ENCODE peak calls at places on chromosomes 16 and 17, in nine cellular contexts. One of them, this sample, is unnamed.
A peak's percentile ranks its signal among the peaks of the same experiment; 100 is the strongest.

GRCh38 chr17:67619555-67619954 is 98.2 kb upstream of the NOL11 start:
- DNase-seq in dorsolateral prefrontal cortex: no peak
- DNase-seq in HCT116: no peak
- DNase-seq in right lobe of liver: no peak
- DNase-seq in keratinocyte: no peak
- DNase-seq in testis: no peak
- DNase-seq in fibroblast of lung: no peak
- DNase-seq in SJSA1: no peak
- DNase-seq in HL-60: no peak
- DNase-seq in this sample: no peak

GRCh38 chr17:4293572-4293971 is 29.8 kb upstream of the ANKFY1 start:
- DNase-seq in HL-60: no peak
- DNase-seq in testis: no peak
- DNase-seq in right lobe of liver: no peak
- DNase-seq in keratinocyte: no peak
- DNase-seq in SJSA1: no peak
- DNase-seq in fibroblast of lung: no peak
- DNase-seq in dorsolateral prefrontal cortex: no peak
- DNase-seq in HCT116: no peak
- DNase-seq in this sample: no peak

GRCh38 chr17:77436058-77436442 is 295.3 kb downstream of the SEC14L1 start:
- DNase-seq in keratinocyte: no peak
- DNase-seq in HL-60: no peak
- DNase-seq in SJSA1: no peak
- DNase-seq in testis: no peak
- DNase-seq in dorsolateral prefrontal cortex: peak; percentile 78
- DNase-seq in fibroblast of lung: peak; percentile 74
- DNase-seq in right lobe of liver: no peak
- DNase-seq in HCT116: no peak
- DNase-seq in this sample: peak; percentile 86

GRCh38 chr17:68310141-68310540 is 18.8 kb downstream of the ARSG start:
- DNase-seq in keratinocyte: no peak
- DNase-seq in testis: no peak
- DNase-seq in fibroblast of lung: no peak
- DNase-seq in dorsolateral prefrontal cortex: no peak
- DNase-seq in right lobe of liver: no peak
- DNase-seq in SJSA1: no peak
- DNase-seq in HCT116: peak; percentile 67
- DNase-seq in HL-60: no peak
- DNase-seq in this sample: no peak

GRCh38 chr16:1144476-1145382 is 8.2 kb upstream of the CACNA1H start:
- DNase-seq in HL-60: no peak
- DNase-seq in dorsolateral prefrontal cortex: no peak
- DNase-seq in right lobe of liver: no peak
- DNase-seq in fibroblast of lung: no peak
- DNase-seq in testis: no peak
- DNase-seq in HCT116: no peak
- DNase-seq in SJSA1: no peak
- DNase-seq in keratinocyte: no peak
- DNase-seq in this sample: no peak

GRCh38 chr17:55887531-55887930 is 136.7 kb downstream of the PCTP start:
- DNase-seq in testis: no peak
- DNase-seq in HL-60: no peak
- DNase-seq in dorsolateral prefrontal cortex: no peak
- DNase-seq in keratinocyte: no peak
- DNase-seq in SJSA1: peak; percentile 78
- DNase-seq in right lobe of liver: no peak
- DNase-seq in HCT116: no peak
- DNase-seq in fibroblast of lung: no peak
- DNase-seq in this sample: no peak

GRCh38 chr17:67194134-67194533 is 50.9 kb downstream of the HELZ start:
- DNase-seq in HL-60: no peak
- DNase-seq in dorsolateral prefrontal cortex: no peak
- DNase-seq in HCT116: no peak
- DNase-seq in fibroblast of lung: no peak
- DNase-seq in testis: no peak
- DNase-seq in keratinocyte: no peak
- DNase-seq in SJSA1: peak; percentile 93
- DNase-seq in right lobe of liver: no peak
- DNase-seq in this sample: no peak

GRCh38 chr16:50102046-50102756 is 36.4 kb downstream of the HEATR3 start:
- DNase-seq in HCT116: no peak
- DNase-seq in testis: no peak
- DNase-seq in SJSA1: no peak
- DNase-seq in right lobe of liver: no peak
- DNase-seq in HL-60: no peak
- DNase-seq in fibroblast of lung: peak; percentile 69
- DNase-seq in dorsolateral prefrontal cortex: no peak
- DNase-seq in keratinocyte: peak; percentile 17
- DNase-seq in this sample: no peak

GRCh38 chr17:28763804-28764266 is 20.0 kb downstream of the TRAF4 start:
- DNase-seq in fibroblast of lung: peak; percentile 85
- DNase-seq in testis: peak; percentile 93
- DNase-seq in HCT116: peak; percentile 53
- DNase-seq in dorsolateral prefrontal cortex: peak; percentile 69
- DNase-seq in right lobe of liver: peak; percentile 57
- DNase-seq in SJSA1: peak; percentile 76
- DNase-seq in HL-60: peak; percentile 79
- DNase-seq in keratinocyte: no peak
- DNase-seq in this sample: peak; percentile 65

GRCh38 chr16:69490707-69491324 is 66.4 kb downstream of the CYB5B start:
- DNase-seq in keratinocyte: no peak
- DNase-seq in fibroblast of lung: no peak
- DNase-seq in HCT116: no peak
- DNase-seq in right lobe of liver: no peak
- DNase-seq in testis: no peak
- DNase-seq in HL-60: no peak
- DNase-seq in dorsolateral prefrontal cortex: no peak
- DNase-seq in SJSA1: no peak
- DNase-seq in this sample: no peak

GRCh38 chr17:9517396-9517795 is 58.2 kb downstream of the STX8 start:
- DNase-seq in fibroblast of lung: no peak
- DNase-seq in dorsolateral prefrontal cortex: no peak
- DNase-seq in HL-60: no peak
- DNase-seq in keratinocyte: no peak
- DNase-seq in right lobe of liver: no peak
- DNase-seq in testis: no peak
- DNase-seq in SJSA1: no peak
- DNase-seq in HCT116: no peak
- DNase-seq in this sample: no peak

GRCh38 chr16:50697881-50698767 is 4.7 kb downstream of the NOD2 start:
- DNase-seq in dorsolateral prefrontal cortex: no peak
- DNase-seq in right lobe of liver: peak; percentile 74
- DNase-seq in keratinocyte: no peak
- DNase-seq in testis: peak; percentile 49
- DNase-seq in SJSA1: peak; percentile 55
- DNase-seq in HL-60: no peak
- DNase-seq in HCT116: no peak
- DNase-seq in fibroblast of lung: peak; percentile 36
- DNase-seq in this sample: no peak

GRCh38 chr16:17470002-17470870 is 524 bp downstream of the XYLT1 start:
- DNase-seq in HCT116: no peak
- DNase-seq in HL-60: no peak
- DNase-seq in keratinocyte: no peak
- DNase-seq in dorsolateral prefrontal cortex: peak; percentile 63
- DNase-seq in fibroblast of lung: no peak
- DNase-seq in right lobe of liver: peak; percentile 36
- DNase-seq in SJSA1: no peak
- DNase-seq in testis: no peak
- DNase-seq in this sample: peak; percentile 66

GRCh38 chr17:33292184-33292980 is 713 bp downstream of the ASIC2 start:
- DNase-seq in testis: peak; percentile 44
- DNase-seq in HL-60: no peak
- DNase-seq in SJSA1: no peak
- DNase-seq in right lobe of liver: no peak
- DNase-seq in fibroblast of lung: peak; percentile 37
- DNase-seq in keratinocyte: no peak
- DNase-seq in dorsolateral prefrontal cortex: peak; percentile 44
- DNase-seq in HCT116: no peak
- DNase-seq in this sample: no peak

GRCh38 chr16:70720431-70721201 is 34.8 kb upstream of the MTSS2 start:
- DNase-seq in HL-60: no peak
- DNase-seq in HCT116: no peak
- DNase-seq in keratinocyte: no peak
- DNase-seq in dorsolateral prefrontal cortex: no peak
- DNase-seq in testis: no peak
- DNase-seq in right lobe of liver: no peak
- DNase-seq in SJSA1: no peak
- DNase-seq in fibroblast of lung: no peak
- DNase-seq in this sample: no peak

DNA sequence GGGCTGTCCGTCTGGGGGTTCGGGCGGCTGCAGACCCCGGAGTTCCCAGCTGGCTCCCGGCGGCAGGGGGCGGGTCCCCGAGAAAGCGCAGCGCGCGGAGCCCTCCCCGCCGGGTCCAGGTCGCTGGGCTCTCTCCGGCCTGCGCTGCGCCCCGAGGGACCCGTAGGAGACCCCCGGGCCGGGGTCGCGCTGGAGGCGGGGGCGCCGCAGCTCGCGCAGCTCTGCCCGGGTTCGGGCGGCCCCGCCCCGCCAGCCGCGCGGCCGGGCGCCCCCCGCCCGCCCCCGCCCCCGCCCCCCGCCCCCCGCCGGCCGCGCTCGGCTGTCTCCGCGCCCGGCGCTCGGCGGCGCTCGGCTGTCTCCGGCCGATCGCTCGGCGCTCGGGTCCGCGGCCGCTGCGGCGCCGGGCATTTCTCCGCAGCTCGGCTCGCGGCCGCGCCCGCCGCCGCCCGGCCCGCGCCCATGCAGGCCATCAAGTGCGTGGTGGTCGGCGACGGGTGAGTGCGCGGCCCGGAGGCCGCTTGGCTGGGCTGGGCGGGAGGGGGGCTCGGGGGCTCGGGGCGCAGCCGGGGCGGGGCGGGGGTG is at the start of gene RAC3:
- DNase-seq in right lobe of liver: no peak
- DNase-seq in testis: no peak
- DNase-seq in dorsolateral prefrontal cortex: no peak
- DNase-seq in HL-60: no peak
- DNase-seq in HCT116: no peak
- DNase-seq in SJSA1: no peak
- DNase-seq in fibroblast of lung: peak; percentile 31
- DNase-seq in keratinocyte: no peak
- DNase-seq in this sample: no peak
- H3K4me3 ChIP-seq in right lobe of liver: peak within 1 kb of the TSS; percentile 46
- H3K4me3 ChIP-seq in testis: peak within 1 kb of the TSS; percentile 66
- H3K4me3 ChIP-seq in dorsolateral prefrontal cortex: peak within 1 kb of the TSS; percentile 40
- H3K4me3 ChIP-seq in HL-60: peak within 1 kb of the TSS; percentile 57
- H3K4me3 ChIP-seq in HCT116: peak within 1 kb of the TSS; percentile 88
- H3K4me3 ChIP-seq in SJSA1: peak within 1 kb of the TSS; percentile 48
- H3K4me3 ChIP-seq in fibroblast of lung: peak within 1 kb of the TSS; percentile 35
- H3K4me3 ChIP-seq in keratinocyte: peak within 1 kb of the TSS; percentile 55
- H3K4me3 ChIP-seq in this sample: peak within 1 kb of the TSS; percentile 23

GRCh38 chr16:88627531-88628411 is 10.6 kb upstream of the IL17C start:
- DNase-seq in HL-60: no peak
- DNase-seq in fibroblast of lung: no peak
- DNase-seq in testis: no peak
- DNase-seq in SJSA1: no peak
- DNase-seq in keratinocyte: no peak
- DNase-seq in right lobe of liver: no peak
- DNase-seq in dorsolateral prefrontal cortex: no peak
- DNase-seq in HCT116: no peak
- DNase-seq in this sample: no peak

GRCh38 chr16:88629835-88630234 is 8.5 kb upstream of the IL17C start:
- DNase-seq in keratinocyte: no peak
- DNase-seq in fibroblast of lung: no peak
- DNase-seq in dorsolateral prefrontal cortex: no peak
- DNase-seq in SJSA1: no peak
- DNase-seq in HL-60: no peak
- DNase-seq in HCT116: no peak
- DNase-seq in testis: no peak
- DNase-seq in right lobe of liver: no peak
- DNase-seq in this sample: no peak

GRCh38 chr16:88630433-88630832 is 7.9 kb upstream of the IL17C start:
- DNase-seq in SJSA1: no peak
- DNase-seq in keratinocyte: no peak
- DNase-seq in fibroblast of lung: no peak
- DNase-seq in testis: no peak
- DNase-seq in right lobe of liver: no peak
- DNase-seq in dorsolateral prefrontal cortex: no peak
- DNase-seq in HCT116: no peak
- DNase-seq in HL-60: no peak
- DNase-seq in this sample: no peak

GRCh38 chr16:88626646-88627045 is 11.7 kb upstream of the IL17C start:
- DNase-seq in HCT116: no peak
- DNase-seq in right lobe of liver: no peak
- DNase-seq in dorsolateral prefrontal cortex: no peak
- DNase-seq in testis: no peak
- DNase-seq in keratinocyte: no peak
- DNase-seq in fibroblast of lung: no peak
- DNase-seq in SJSA1: no peak
- DNase-seq in HL-60: no peak
- DNase-seq in this sample: no peak

DNA sequence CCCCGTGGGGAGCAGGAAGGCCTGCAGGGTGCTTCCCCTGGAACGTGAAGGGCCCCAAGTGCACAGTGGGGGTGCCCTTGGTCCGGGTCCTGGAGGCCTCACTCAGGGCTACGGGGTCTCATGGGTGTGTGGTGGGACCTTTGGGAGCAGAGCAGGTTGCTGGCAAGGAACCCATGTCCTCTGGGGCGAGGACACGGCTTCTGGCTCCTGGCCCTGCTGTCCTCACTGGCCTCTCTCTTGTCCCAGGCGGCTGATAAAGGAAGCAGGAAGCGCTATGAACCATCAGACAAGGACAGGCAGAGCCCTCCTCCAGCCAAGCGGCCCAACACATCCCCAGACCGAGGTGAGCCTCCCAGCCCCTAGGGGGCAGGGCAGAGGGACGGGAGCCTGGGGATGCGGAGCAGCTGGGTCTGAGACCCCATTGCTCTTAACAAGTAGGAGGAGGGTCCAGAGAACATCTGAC is 9.8 kb upstream of the IL17C start:
- DNase-seq in SJSA1: no peak
- DNase-seq in right lobe of liver: no peak
- DNase-seq in HL-60: no peak
- DNase-seq in keratinocyte: no peak
- DNase-seq in HCT116: no peak
- DNase-seq in dorsolateral prefrontal cortex: no peak
- DNase-seq in fibroblast of lung: no peak
- DNase-seq in testis: peak; percentile 28
- DNase-seq in this sample: no peak
- H3K27ac ChIP-seq in SJSA1: no peak overlapping the region
- H3K27ac ChIP-seq in right lobe of liver: no peak overlapping the region
- H3K27ac ChIP-seq in HL-60: no peak overlapping the region
- H3K27ac ChIP-seq in keratinocyte: no peak overlapping the region
- H3K27ac ChIP-seq in HCT116: no peak overlapping the region
- H3K27ac ChIP-seq in dorsolateral prefrontal cortex: no peak overlapping the region
- H3K27ac ChIP-seq in fibroblast of lung: no peak overlapping the region
- H3K27ac ChIP-seq in testis: no peak overlapping the region
- H3K27ac ChIP-seq in this sample: peak overlapping the region; percentile 32

GRCh38 chr17:1999557-2000251 is 25.4 kb downstream of the RTN4RL1 start:
- DNase-seq in dorsolateral prefrontal cortex: no peak
- DNase-seq in keratinocyte: no peak
- DNase-seq in fibroblast of lung: peak; percentile 42
- DNase-seq in HL-60: no peak
- DNase-seq in SJSA1: no peak
- DNase-seq in HCT116: no peak
- DNase-seq in right lobe of liver: peak; percentile 72
- DNase-seq in testis: peak; percentile 77
- DNase-seq in this sample: peak; percentile 78
- H3K4me3 ChIP-seq in dorsolateral prefrontal cortex: no peak overlapping the region
- H3K4me3 ChIP-seq in keratinocyte: no peak overlapping the region
- H3K4me3 ChIP-seq in fibroblast of lung: no peak overlapping the region
- H3K4me3 ChIP-seq in HL-60: no peak overlapping the region
- H3K4me3 ChIP-seq in SJSA1: no peak overlapping the region
- H3K4me3 ChIP-seq in HCT116: no peak overlapping the region
- H3K4me3 ChIP-seq in right lobe of liver: peak overlapping the region; percentile 19
- H3K4me3 ChIP-seq in testis: no peak overlapping the region
- H3K4me3 ChIP-seq in this sample: no peak overlapping the region

GRCh38 chr16:12538667-12539081 is 265.0 kb downstream of the CPPED1 start:
- DNase-seq in HL-60: no peak
- DNase-seq in fibroblast of lung: no peak
- DNase-seq in dorsolateral prefrontal cortex: no peak
- DNase-seq in testis: no peak
- DNase-seq in right lobe of liver: no peak
- DNase-seq in HCT116: no peak
- DNase-seq in SJSA1: no peak
- DNase-seq in keratinocyte: peak; percentile 19
- DNase-seq in this sample: peak; percentile 12
- H3K27ac ChIP-seq in HL-60: no peak overlapping the region
- H3K27ac ChIP-seq in fibroblast of lung: no peak overlapping the region
- H3K27ac ChIP-seq in dorsolateral prefrontal cortex: peak overlapping the region; percentile 59
- H3K27ac ChIP-seq in testis: no peak overlapping the region
- H3K27ac ChIP-seq in right lobe of liver: no peak overlapping the region
- H3K27ac ChIP-seq in HCT116: no peak overlapping the region
- H3K27ac ChIP-seq in SJSA1: peak overlapping the region; percentile 56
- H3K27ac ChIP-seq in keratinocyte: peak overlapping the region; percentile 57
- H3K27ac ChIP-seq in this sample: no peak overlapping the region

This sample was measured in right cardiac atrium.